ENCODE peak calls at places on chromosome 5, in six cellular contexts. R, C, F, U, A and V are unnamed samples.

GRCh38 chr5:171288066-171288465 is 21.0 kb upstream of the TLX3 start:
- DNase-seq in R (no peak), C (no peak), F (no peak), U (no peak), A (no peak), V (no peak)

GRCh38 chr5:75916144-75916543 is 167.0 kb upstream of the SV2C start:
- DNase-seq in R (no peak), C (no peak), F (no peak), U (no peak), A (no peak), V (no peak)

GRCh38 chr5:83516361-83516760 is 44.8 kb downstream of the VCAN start:
- DNase-seq in R (no peak), C (no peak), F (no peak), U (no peak), A (no peak), V (no peak)

GRCh38 chr5:77892061-77893010 is 116.2 kb upstream of the TBCA start:
- DNase-seq in R (no peak), C (no peak), F (no peak), U (no peak), A (no peak), V (no peak)

GRCh38 chr5:3099526-3099925 is 348.0 kb upstream of the IRX2 start:
- DNase-seq in R (no peak), C (no peak), F (no peak), U (no peak), A (no peak), V (no peak)

GRCh38 chr5:6556089-6556801 is 76.6 kb downstream of the NSUN2 start:
- DNase-seq in R (no peak), C (no peak), F (no peak), U (no peak), A (no peak), V (no peak)

GRCh38 chr5:153402550-153402949 is 87.9 kb upstream of the GRIA1 start:
- DNase-seq in R (no peak), C (no peak), F (peak), U (no peak), A (no peak), V (no peak)

GRCh38 chr5:103119067-103119764 is 722 bp downstream of the GIN1 start:
- DNase-seq in R (no peak), C (no peak), F (no peak), U (no peak), A (no peak), V (no peak)

GRCh38 chr5:20601678-20602100 is 613.7 kb upstream of the CDH18 start:
- DNase-seq in R (no peak), C (peak), F (peak), U (no peak), A (no peak), V (no peak)

GRCh38 chr5:160506006-160507004 is 84.7 kb downstream of the PTTG1 start:
- DNase-seq in R (no peak), C (no peak), F (no peak), U (peak), A (peak), V (no peak)

GRCh38 chr5:75670571-75670970 is 46.7 kb downstream of the POC5 start:
- DNase-seq in R (no peak), C (no peak), F (no peak), U (no peak), A (no peak), V (no peak)

GRCh38 chr5:81426347-81426746 is 32.4 kb upstream of the ACOT12 start:
- DNase-seq in R (no peak), C (no peak), F (no peak), U (no peak), A (no peak), V (no peak)
- H3K27ac ChIP-seq in R (no peak), C (no peak), F (no peak), U (no peak), A (peak), V (no peak)

GRCh38 chr5:88883059-88883565 is at the start of gene MEF2C:
- DNase-seq in R (peak), C (no peak), F (peak), U (no peak), A (peak), V (no peak)

GRCh38 chr5:88879724-88880123 is 3.3 kb downstream of the MEF2C start:
- DNase-seq in R (no peak), C (no peak), F (no peak), U (no peak), A (no peak), V (no peak)

GRCh38 chr5:88882321-88883038 is 504 bp downstream of the MEF2C start:
- DNase-seq in R (no peak), C (no peak), F (no peak), U (no peak), A (no peak), V (no peak)

GRCh38 chr5:88880196-88880595 is 2.8 kb downstream of the MEF2C start:
- DNase-seq in R (no peak), C (no peak), F (no peak), U (no peak), A (no peak), V (no peak)

DNA sequence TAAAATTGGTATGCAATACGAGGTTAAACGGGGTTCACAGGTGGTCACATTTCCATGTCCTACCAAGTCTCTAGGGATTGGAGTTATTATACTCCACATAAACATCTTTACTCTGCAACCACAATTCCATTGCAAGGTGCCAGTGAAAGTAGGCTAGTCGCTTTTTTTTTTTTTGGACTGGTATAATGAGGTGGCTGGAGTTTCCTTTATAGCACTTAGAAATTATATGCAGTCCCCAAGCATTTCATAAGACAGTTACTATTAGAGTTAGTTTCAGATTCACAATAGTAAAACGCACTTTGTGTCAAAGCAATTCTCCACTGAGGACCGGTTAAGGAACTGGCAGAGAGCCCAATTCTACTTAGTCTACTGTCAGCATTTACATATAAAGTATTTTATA is 1.4 kb downstream of the MEF2C start:
- DNase-seq in R (no peak), C (no peak), F (no peak), U (no peak), A (no peak), V (no peak)
- H3K27ac ChIP-seq in R (peak), C (no peak), F (no peak), U (peak), A (peak), V (no peak)

DNA sequence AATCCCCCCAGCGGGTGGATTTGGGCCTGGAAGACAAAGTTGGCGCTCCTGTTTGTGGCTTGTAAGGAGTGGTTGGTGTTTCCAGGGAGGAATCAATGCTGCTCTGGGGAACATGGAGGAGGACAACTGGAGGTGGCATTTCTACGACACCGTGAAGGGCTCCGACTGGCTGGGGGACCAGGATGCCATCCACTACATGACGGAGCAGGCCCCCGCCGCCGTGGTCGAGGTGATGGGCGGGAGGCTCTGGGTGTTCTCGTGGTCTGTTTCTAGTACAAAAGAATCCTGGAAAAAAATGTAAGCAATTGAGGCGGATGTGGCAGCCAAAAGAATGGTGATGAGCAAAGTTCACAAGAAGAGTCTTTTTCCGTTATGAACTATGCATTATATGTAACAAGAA is 7.2 kb downstream of the SDHA start:
- DNase-seq in R (no peak), C (no peak), F (no peak), U (no peak), A (no peak), V (no peak)
- H3K27ac ChIP-seq in R (no peak), C (no peak), F (no peak), U (no peak), A (no peak), V (no peak)

GRCh38 chr5:61313960-61314681 is 17.9 kb upstream of the ZSWIM6 start:
- DNase-seq in R (no peak), C (peak), F (peak), U (no peak), A (no peak), V (no peak)
- H3K27ac ChIP-seq in R (no peak), C (no peak), F (no peak), U (no peak), A (no peak), V (peak)

DNA sequence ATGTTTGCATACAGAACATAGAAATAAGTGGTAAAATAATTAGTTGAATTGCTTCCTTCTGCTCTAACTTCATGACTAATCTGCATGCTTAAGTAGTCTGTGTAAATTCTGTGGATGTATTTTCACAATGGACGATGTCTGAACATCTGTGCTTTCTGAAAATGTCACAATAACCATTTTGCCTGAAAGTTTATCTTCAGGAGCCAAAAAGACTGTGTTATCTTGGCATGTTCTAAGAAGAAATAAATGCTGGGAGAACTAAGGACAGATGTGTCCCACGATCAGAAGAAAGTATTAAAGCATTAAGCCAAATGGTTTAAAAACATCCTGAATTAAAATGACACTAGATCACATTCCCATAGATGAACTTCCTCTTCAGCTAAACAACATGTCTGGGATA is 397.6 kb downstream of the SPOCK1 start:
- DNase-seq in R (no peak), C (no peak), F (no peak), U (no peak), A (no peak), V (no peak)
- H3K27ac ChIP-seq in R (no peak), C (no peak), F (no peak), U (no peak), A (no peak), V (no peak)

GRCh38 chr5:93599427-93600146 is 16.6 kb downstream of the NR2F1 start:
- DNase-seq in R (no peak), C (no peak), F (no peak), U (no peak), A (no peak), V (no peak)
- H3K27ac ChIP-seq in R (peak), C (no peak), F (no peak), U (no peak), A (no peak), V (no peak)